ENCODE peak calls at places on chromosomes 5 and 9, in five cellular contexts. One of them, this sample, is unnamed.

GRCh38 chr9:8014987-8015682 is 215.6 kb upstream of the DMAC1 start:
- DNase-seq in kidney: no peak
- DNase-seq in RKO: no peak
- DNase-seq in foreskin melanocyte: no peak
- DNase-seq in tibial artery: no peak
- DNase-seq in this sample: no peak

GRCh38 chr5:159887050-159887449 is 29.2 kb upstream of the ADRA1B start:
- DNase-seq in kidney: no peak
- DNase-seq in RKO: no peak
- DNase-seq in foreskin melanocyte: no peak
- DNase-seq in tibial artery: no peak
- DNase-seq in this sample: no peak

GRCh38 chr9:16598316-16598715 is 272.2 kb downstream of the BNC2 start:
- DNase-seq in kidney: no peak
- DNase-seq in RKO: no peak
- DNase-seq in foreskin melanocyte: no peak
- DNase-seq in tibial artery: no peak
- DNase-seq in this sample: no peak

GRCh38 chr5:3310551-3311340 is 284.9 kb upstream of the IRX1 start:
- DNase-seq in kidney: peak; percentile 88
- DNase-seq in RKO: no peak
- DNase-seq in foreskin melanocyte: peak; percentile 80
- DNase-seq in tibial artery: no peak
- DNase-seq in this sample: no peak

GRCh38 chr9:98477884-98478283 is 222.4 kb upstream of the TBC1D2 start:
- DNase-seq in kidney: no peak
- DNase-seq in RKO: no peak
- DNase-seq in foreskin melanocyte: no peak
- DNase-seq in tibial artery: no peak
- DNase-seq in this sample: no peak

GRCh38 chr9:37667706-37668672 is 17.2 kb downstream of the FRMPD1 start:
- DNase-seq in kidney: no peak
- DNase-seq in RKO: no peak
- DNase-seq in foreskin melanocyte: no peak
- DNase-seq in tibial artery: no peak
- DNase-seq in this sample: no peak

GRCh38 chr9:76023715-76024195 is 133.3 kb downstream of the PCSK5 start:
- DNase-seq in kidney: no peak
- DNase-seq in RKO: no peak
- DNase-seq in foreskin melanocyte: no peak
- DNase-seq in tibial artery: no peak
- DNase-seq in this sample: peak; percentile 8

GRCh38 chr5:6542421-6543345 is 90.2 kb downstream of the NSUN2 start:
- DNase-seq in kidney: no peak
- DNase-seq in RKO: no peak
- DNase-seq in foreskin melanocyte: no peak
- DNase-seq in tibial artery: no peak
- DNase-seq in this sample: no peak

GRCh38 chr9:122777935-122778671 is 10.6 kb upstream of the OR5C1 start:
- DNase-seq in kidney: no peak
- DNase-seq in RKO: no peak
- DNase-seq in foreskin melanocyte: no peak
- DNase-seq in tibial artery: no peak
- DNase-seq in this sample: no peak

GRCh38 chr9:87263291-87263690 is 234.4 kb upstream of the DAPK1 start:
- DNase-seq in kidney: peak; percentile 53
- DNase-seq in RKO: no peak
- DNase-seq in foreskin melanocyte: no peak
- DNase-seq in tibial artery: no peak
- DNase-seq in this sample: no peak

GRCh38 chr5:32083981-32084430 is 90.1 kb downstream of the GOLPH3 start:
- DNase-seq in kidney: no peak
- DNase-seq in RKO: no peak
- DNase-seq in foreskin melanocyte: no peak
- DNase-seq in tibial artery: no peak
- DNase-seq in this sample: no peak

GRCh38 chr5:27875148-27875547 is 836.8 kb upstream of the CDH9 start:
- DNase-seq in kidney: no peak
- DNase-seq in RKO: no peak
- DNase-seq in foreskin melanocyte: no peak
- DNase-seq in tibial artery: no peak
- DNase-seq in this sample: no peak

GRCh38 chr9:136304981-136305380 is 1.1 kb upstream of the CCDC187 start:
- DNase-seq in kidney: peak; percentile 48
- DNase-seq in RKO: no peak
- DNase-seq in foreskin melanocyte: no peak
- DNase-seq in tibial artery: no peak
- DNase-seq in this sample: no peak

GRCh38 chr5:16072616-16073015 is 107.0 kb downstream of the MARCHF11 start:
- DNase-seq in kidney: no peak
- DNase-seq in RKO: no peak
- DNase-seq in foreskin melanocyte: no peak
- DNase-seq in tibial artery: no peak
- DNase-seq in this sample: no peak